ENCODE peak calls at places on chromosomes 11 and 22, in six cellular contexts. Z is endothelial cell; E is stimulated activated naive CD8-positive, alpha-beta T cell treated with anti-CD3 and anti-CD28 coated beads, Interleukin-15, amount 100 ng/mL, for 72 hours; J is stimulated activated CD4-positive, alpha-beta T cell treated with anti-CD3 and anti-CD28 coated beads, Interleukin-2, amount 100 ng/mL, for 48 hours; R is effector CD4-positive, alpha-beta T cell; V is posterior vena cava. P is an unnamed sample.

GRCh38 chr11:74570266-74571061 is 21.9 kb upstream of the POLD3 start:
- DNase-seq in R (no peak), Z (peak; percentile 52), E (no peak), V (no peak), J (peak; percentile 11), P (peak; percentile 44)

GRCh38 chr11:14444441-14445189 is 55.0 kb downstream of the COPB1 start:
- DNase-seq in R (no peak), E (no peak), J (no peak), V (no peak), Z (no peak), P (no peak)

GRCh38 chr11:92302766-92303165 is 78.1 kb downstream of the FAT3 start:
- DNase-seq in R (no peak), J (no peak), V (no peak), Z (no peak), E (no peak), P (no peak)

GRCh38 chr11:121890377-121890776 is 225.6 kb downstream of the BLID start:
- DNase-seq in E (no peak), J (no peak), Z (no peak), R (no peak), V (no peak), P (no peak)

GRCh38 chr11:10489444-10489785 is 34.4 kb downstream of the AMPD3 start:
- DNase-seq in J (no peak), R (no peak), E (no peak), Z (no peak), V (no peak), P (no peak)

GRCh38 chr11:134529212-134530096 is 117.4 kb upstream of the B3GAT1 start:
- DNase-seq in R (no peak), Z (no peak), J (no peak), E (no peak), V (peak; percentile 76), P (no peak)

GRCh38 chr11:57639321-57640067 is 10.2 kb downstream of the YPEL4 start:
- DNase-seq in R (no peak), Z (peak; percentile 93), E (no peak), V (no peak), J (no peak), P (no peak)

GRCh38 chr11:13687271-13687670 is 18.8 kb downstream of the FAR1 start:
- DNase-seq in E (no peak), V (no peak), J (no peak), Z (no peak), R (no peak), P (peak; percentile 59)

GRCh38 chr11:86141645-86142569 is 73.0 kb upstream of the PICALM start:
- DNase-seq in J (no peak), Z (no peak), E (no peak), V (no peak), R (no peak), P (no peak)

GRCh38 chr11:88059326-88059725 is 115.9 kb downstream of the RAB38 start:
- DNase-seq in E (no peak), V (no peak), R (no peak), J (no peak), Z (no peak), P (no peak)

GRCh38 chr11:102730036-102730815 is 5.5 kb upstream of the MMP8 start:
- DNase-seq in V (no peak), E (no peak), J (no peak), R (no peak), Z (no peak), P (no peak)

GRCh38 chr22:27377501-27377900 is 424.1 kb downstream of the MN1 start:
- DNase-seq in R (no peak), Z (no peak), J (no peak), E (no peak), V (no peak), P (no peak)

P was measured in trophoblast cell.